ENCODE peak calls at places on chromosome 18, in five cellular contexts. One of them, this sample, is unnamed.

GRCh38 chr18:44589709-44590108 is 91.0 kb upstream of the SETBP1 start:
- DNase-seq in HTR-8/SVneo: no peak
- DNase-seq in ELR: peak
- DNase-seq in cardiac septum: no peak
- DNase-seq in NCI-H2107: no peak
- DNase-seq in this sample: peak

GRCh38 chr18:74482697-74483096 is 13.5 kb upstream of the CNDP2 start:
- DNase-seq in ELR: no peak
- DNase-seq in cardiac septum: no peak
- DNase-seq in NCI-H2107: no peak
- DNase-seq in HTR-8/SVneo: no peak
- DNase-seq in this sample: no peak

GRCh38 chr18:22846088-22846683 is 86.9 kb upstream of the RBBP8 start:
- DNase-seq in cardiac septum: no peak
- DNase-seq in ELR: peak
- DNase-seq in HTR-8/SVneo: no peak
- DNase-seq in NCI-H2107: no peak
- DNase-seq in this sample: no peak

GRCh38 chr18:51617167-51617566 is 419.7 kb upstream of the MEX3C start:
- DNase-seq in ELR: peak
- DNase-seq in HTR-8/SVneo: no peak
- DNase-seq in NCI-H2107: no peak
- DNase-seq in cardiac septum: no peak
- DNase-seq in this sample: no peak

GRCh38 chr18:75429975-75430374 is 2.5 kb upstream of the SMIM21 start:
- DNase-seq in ELR: peak
- DNase-seq in NCI-H2107: no peak
- DNase-seq in cardiac septum: no peak
- DNase-seq in HTR-8/SVneo: no peak
- DNase-seq in this sample: no peak

GRCh38 chr18:74507120-74507881 is 11.1 kb downstream of the CNDP2 start:
- DNase-seq in ELR: no peak
- DNase-seq in cardiac septum: no peak
- DNase-seq in HTR-8/SVneo: no peak
- DNase-seq in NCI-H2107: no peak
- DNase-seq in this sample: no peak

GRCh38 chr18:27467073-27467472 is 282.0 kb upstream of the CHST9 start:
- DNase-seq in NCI-H2107: no peak
- DNase-seq in cardiac septum: no peak
- DNase-seq in HTR-8/SVneo: no peak
- DNase-seq in ELR: no peak
- DNase-seq in this sample: no peak

GRCh38 chr18:48680871-48681270 is 142.0 kb downstream of the CTIF start:
- DNase-seq in NCI-H2107: no peak
- DNase-seq in cardiac septum: peak
- DNase-seq in HTR-8/SVneo: no peak
- DNase-seq in ELR: no peak
- DNase-seq in this sample: no peak

GRCh38 chr18:44627245-44627644 is 53.4 kb upstream of the SETBP1 start:
- DNase-seq in HTR-8/SVneo: no peak
- DNase-seq in ELR: peak
- DNase-seq in NCI-H2107: no peak
- DNase-seq in cardiac septum: no peak
- DNase-seq in this sample: no peak

GRCh38 chr18:79394438-79395307 is 1.1 kb upstream of the NFATC1 start:
- DNase-seq in cardiac septum: no peak
- DNase-seq in ELR: peak
- DNase-seq in HTR-8/SVneo: no peak
- DNase-seq in NCI-H2107: no peak
- DNase-seq in this sample: peak

GRCh38 chr18:59760212-59760997 is 63.2 kb upstream of the CCBE1 start:
- DNase-seq in HTR-8/SVneo: no peak
- DNase-seq in ELR: no peak
- DNase-seq in NCI-H2107: no peak
- DNase-seq in cardiac septum: no peak
- DNase-seq in this sample: no peak

GRCh38 chr18:49618741-49619392 is 57.0 kb downstream of the LIPG start:
- DNase-seq in HTR-8/SVneo: no peak
- DNase-seq in cardiac septum: peak
- DNase-seq in NCI-H2107: no peak
- DNase-seq in ELR: no peak
- DNase-seq in this sample: no peak

GRCh38 chr18:80022613-80023012 is 11.6 kb upstream of the RBFA start:
- DNase-seq in NCI-H2107: no peak
- DNase-seq in ELR: peak
- DNase-seq in HTR-8/SVneo: no peak
- DNase-seq in cardiac septum: no peak
- DNase-seq in this sample: no peak

GRCh38 chr18:53780666-53781065 is 443.8 kb downstream of the MBD2 start:
- DNase-seq in NCI-H2107: no peak
- DNase-seq in HTR-8/SVneo: no peak
- DNase-seq in ELR: no peak
- DNase-seq in cardiac septum: no peak
- DNase-seq in this sample: no peak

GRCh38 chr18:8416212-8417019 is 192.8 kb upstream of the RAB12 start:
- DNase-seq in NCI-H2107: no peak
- DNase-seq in HTR-8/SVneo: no peak
- DNase-seq in ELR: peak
- DNase-seq in cardiac septum: peak
- DNase-seq in this sample: no peak

GRCh38 chr18:58886864-58887612 is 22.4 kb downstream of the ZNF532 start:
- DNase-seq in ELR: no peak
- DNase-seq in cardiac septum: no peak
- DNase-seq in HTR-8/SVneo: no peak
- DNase-seq in NCI-H2107: no peak
- DNase-seq in this sample: no peak

GRCh38 chr18:38496222-38496810 is 930.7 kb upstream of the CELF4 start:
- DNase-seq in HTR-8/SVneo: no peak
- DNase-seq in ELR: no peak
- DNase-seq in NCI-H2107: no peak
- DNase-seq in cardiac septum: no peak
- DNase-seq in this sample: no peak